ENCODE peak calls at places on chromosome 16, in ten cellular contexts. P, J, D, G, T, X, H, R, F and A are unnamed samples.

GRCh38 chr16:57948027-57948426 is 22.9 kb downstream of the CNGB1 start:
- DNase-seq in J (no peak), H (no peak), T (no peak), X (no peak), F (no peak), R (no peak), D (no peak), G (no peak), P (no peak), A (no peak)

GRCh38 chr16:2584742-2585650 is 47.2 kb downstream of the PDPK1 start:
- DNase-seq in T (peak; percentile 20), R (no peak), P (no peak), H (no peak), X (peak; percentile 36), G (peak; percentile 60), D (no peak), J (peak; percentile 68), F (no peak), A (no peak)

GRCh38 chr16:85947511-85948509 is 48.8 kb downstream of the IRF8 start:
- DNase-seq in F (no peak), J (no peak), T (no peak), X (no peak), R (peak; percentile 23), D (no peak), H (no peak), G (no peak), P (no peak), A (no peak)

GRCh38 chr16:31718998-31719397 is 154.6 kb upstream of the ZNF267 start:
- DNase-seq in G (no peak), P (no peak), X (no peak), H (no peak), F (no peak), R (no peak), J (no peak), D (no peak), T (peak; percentile 29), A (no peak)

GRCh38 chr16:89505204-89506112 is 2.7 kb upstream of the SPG7 start:
- DNase-seq in D (peak; percentile 91), T (peak; percentile 94), X (peak; percentile 92), P (peak; percentile 90), G (peak; percentile 89), H (peak; percentile 91), F (peak; percentile 57), J (peak; percentile 96), R (peak; percentile 97), A (peak; percentile 79)

GRCh38 chr16:69469807-69470561 is 45.6 kb downstream of the CYB5B start:
- DNase-seq in T (no peak), X (no peak), D (no peak), R (no peak), G (no peak), P (no peak), F (no peak), J (no peak), H (no peak), A (no peak)

GRCh38 chr16:46900464-46901235 is 16.5 kb downstream of the GPT2 start:
- DNase-seq in R (no peak), F (no peak), J (no peak), T (no peak), X (no peak), G (no peak), P (no peak), D (no peak), H (no peak), A (no peak)

GRCh38 chr16:49377196-49377755 is 3.7 kb downstream of the C16orf78 start:
- DNase-seq in J (no peak), P (no peak), R (no peak), D (no peak), H (no peak), X (no peak), T (no peak), G (no peak), F (no peak), A (no peak)

GRCh38 chr16:68475071-68475470 is 26.8 kb upstream of the SMPD3 start:
- DNase-seq in H (no peak), R (no peak), J (no peak), D (no peak), X (no peak), T (no peak), P (no peak), G (no peak), F (no peak), A (peak; percentile 66)

GRCh38 chr16:27428035-27428785 is 26.2 kb downstream of the IL21R start:
- DNase-seq in X (no peak), G (no peak), J (no peak), F (no peak), H (no peak), P (no peak), T (no peak), R (no peak), D (no peak), A (no peak)

GRCh38 chr16:25140459-25140858 is 28.9 kb downstream of the LCMT1 start:
- DNase-seq in J (no peak), F (peak; percentile 58), R (no peak), D (no peak), G (no peak), X (no peak), T (no peak), H (no peak), P (no peak), A (peak; percentile 52)

GRCh38 chr16:27761816-27762215 is 211.9 kb downstream of the KATNIP start:
- DNase-seq in D (no peak), T (no peak), H (no peak), P (no peak), X (peak; percentile 16), J (no peak), G (no peak), F (no peak), R (no peak), A (no peak)

GRCh38 chr16:83842755-83843507 is 35.2 kb downstream of the HSBP1 start:
- DNase-seq in F (no peak), J (no peak), D (no peak), G (no peak), P (no peak), R (peak; percentile 12), H (no peak), T (peak; percentile 2), X (no peak), A (no peak)

GRCh38 chr16:8862309-8863130 is 6.3 kb downstream of the CARHSP1 start:
- DNase-seq in J (no peak), R (no peak), D (no peak), G (no peak), T (no peak), X (no peak), F (no peak), H (no peak), P (no peak), A (no peak)

GRCh38 chr16:8865145-8865882 is 3.5 kb downstream of the CARHSP1 start:
- DNase-seq in J (no peak), D (no peak), G (no peak), R (no peak), T (no peak), H (no peak), P (no peak), X (no peak), F (no peak), A (no peak)

GRCh38 chr16:8866118-8866883 is 2.5 kb downstream of the CARHSP1 start:
- DNase-seq in R (peak; percentile 54), H (no peak), F (no peak), G (peak; percentile 78), P (peak; percentile 55), D (no peak), T (peak; percentile 77), J (peak; percentile 62), X (no peak), A (no peak)

GRCh38 chr16:8863594-8864424 is 5.0 kb downstream of the CARHSP1 start:
- DNase-seq in P (no peak), F (no peak), G (no peak), J (peak; percentile 66), D (no peak), H (no peak), T (no peak), X (no peak), R (peak; percentile 71), A (peak; percentile 66)

DNA sequence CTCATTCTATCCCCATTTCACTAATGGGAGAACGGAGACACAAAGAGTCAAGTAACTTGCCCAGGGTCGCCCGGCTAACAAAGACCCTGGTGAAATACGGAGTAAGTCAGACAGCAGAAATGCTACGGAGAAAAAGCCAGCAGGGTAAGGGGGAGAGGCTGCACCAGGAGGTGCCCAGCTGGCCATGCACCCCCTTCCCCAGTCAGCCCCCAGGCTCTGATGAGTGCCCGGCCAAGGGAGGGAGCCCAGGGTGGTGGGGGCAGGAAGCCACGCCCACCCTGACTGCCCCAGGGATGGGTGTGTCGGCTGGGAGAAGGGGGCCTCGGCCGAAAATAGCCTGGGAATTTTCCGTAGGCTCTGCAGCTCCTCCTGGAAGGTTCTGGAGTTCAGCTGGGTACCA is 4.3 kb downstream of the CARHSP1 start:
- DNase-seq in J (no peak), H (no peak), P (no peak), X (no peak), G (no peak), D (no peak), T (no peak), R (no peak), F (no peak), A (no peak)
- H3K27ac ChIP-seq in J (peak overlapping the region; percentile 91), H (peak overlapping the region; percentile 48), P (peak overlapping the region; percentile 42), X (peak overlapping the region; percentile 44), G (no peak overlapping the region), D (no peak overlapping the region), T (peak overlapping the region; percentile 89), R (peak overlapping the region; percentile 7), F (no peak overlapping the region), A (no peak overlapping the region)

DNA sequence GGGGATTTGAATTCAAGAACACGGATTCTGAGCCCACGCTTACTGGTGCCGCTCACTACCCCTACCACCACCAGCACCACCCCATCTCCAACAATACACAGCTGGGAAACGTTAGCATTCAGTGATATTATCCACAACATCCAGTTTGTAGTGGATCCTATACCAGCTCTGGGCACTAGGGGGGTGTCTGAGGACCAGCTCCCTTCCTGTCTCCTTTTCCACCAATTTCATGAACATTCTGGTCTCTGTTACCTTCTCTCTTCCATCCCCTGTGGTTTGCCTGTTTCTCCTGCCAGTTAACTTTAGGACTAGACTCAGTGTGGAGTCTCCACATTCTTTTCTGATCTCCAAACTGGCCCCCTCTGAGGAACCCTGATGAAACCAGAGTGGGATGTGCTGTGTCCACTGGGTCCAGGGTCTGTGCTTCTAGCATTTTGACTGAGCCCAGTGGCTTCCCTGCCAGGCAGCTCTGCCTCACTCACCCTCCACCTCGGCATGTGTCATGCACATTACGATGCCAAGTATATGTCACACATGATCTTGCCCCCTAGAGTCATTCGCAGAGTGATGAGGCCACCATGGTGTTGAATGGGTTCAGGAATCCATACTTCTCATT is 187.0 kb upstream of the CDH13 start:
- DNase-seq in R (no peak), H (peak; percentile 7), T (peak; percentile 16), J (no peak), F (no peak), D (no peak), P (no peak), X (no peak), G (no peak), A (no peak)
- TF ChIP-seq CTCF in R (no peak), H (peak; percentile 63), T (peak; percentile 52), J (no peak), F (peak; percentile 51), D (no peak), P (peak; percentile 11), X (peak; percentile 23), G (no peak), A (peak; percentile 57)

GRCh38 chr16:67296422-67296821 is 17.1 kb downstream of the PLEKHG4 start:
- DNase-seq in X (no peak), G (no peak), J (no peak), F (peak; percentile 92), D (no peak), R (no peak), H (no peak), P (no peak), T (peak; percentile 38), A (no peak)
- H3K4me1 ChIP-seq in X (no peaks in the 10 kb centered on the region), G (no peaks in the 10 kb centered on the region), J (no peaks in the 10 kb centered on the region), F (peaks cover 13% of the 10 kb centered on the region), D (no peaks in the 10 kb centered on the region), R (no peaks in the 10 kb centered on the region), H (no peaks in the 10 kb centered on the region), P (peaks cover 3% of the 10 kb centered on the region), T (no peaks in the 10 kb centered on the region), A (no peaks in the 10 kb centered on the region)

GRCh38 chr16:12060751-12061150 is 84.2 kb downstream of the SNX29 start:
- DNase-seq in X (peak; percentile 25), D (no peak), P (no peak), H (no peak), J (no peak), R (no peak), F (no peak), G (no peak), T (no peak), A (no peak)
- H3K27ac ChIP-seq in X (no peak overlapping the region), D (no peak overlapping the region), P (no peak overlapping the region), H (no peak overlapping the region), J (no peak overlapping the region), R (no peak overlapping the region), F (no peak overlapping the region), G (no peak overlapping the region), T (no peak overlapping the region), A (no peak overlapping the region)